ENCODE peak calls at places on chromosomes 13 and 19, in five cellular contexts. One of them, this sample, is unnamed.

GRCh38 chr19:50507376-50507775 is 3.6 kb downstream of the JOSD2 start:
- DNase-seq in Peyer's patch: no peak
- DNase-seq in astrocyte of the spinal cord: no peak
- DNase-seq in CD4-positive, alpha-beta T cell: no peak
- DNase-seq in epithelial cell of esophagus: no peak
- DNase-seq in this sample: no peak

GRCh38 chr19:31264379-31264778 is 84.9 kb downstream of the TSHZ3 start:
- DNase-seq in Peyer's patch: no peak
- DNase-seq in astrocyte of the spinal cord: no peak
- DNase-seq in CD4-positive, alpha-beta T cell: no peak
- DNase-seq in epithelial cell of esophagus: no peak
- DNase-seq in this sample: no peak

GRCh38 chr13:48132961-48133360 is 38.1 kb upstream of the MED4 start:
- DNase-seq in Peyer's patch: no peak
- DNase-seq in astrocyte of the spinal cord: no peak
- DNase-seq in CD4-positive, alpha-beta T cell: no peak
- DNase-seq in epithelial cell of esophagus: no peak
- DNase-seq in this sample: no peak

GRCh38 chr19:31347828-31348314 is 1.4 kb downstream of the TSHZ3 start:
- DNase-seq in Peyer's patch: peak
- DNase-seq in astrocyte of the spinal cord: peak
- DNase-seq in CD4-positive, alpha-beta T cell: no peak
- DNase-seq in epithelial cell of esophagus: no peak
- DNase-seq in this sample: no peak

GRCh38 chr13:74129500-74130144 is 4.6 kb downstream of the KLF12 start:
- DNase-seq in Peyer's patch: no peak
- DNase-seq in astrocyte of the spinal cord: peak
- DNase-seq in CD4-positive, alpha-beta T cell: peak
- DNase-seq in epithelial cell of esophagus: no peak
- DNase-seq in this sample: no peak

GRCh38 chr13:36006347-36006746 is 124.8 kb downstream of the DCLK1 start:
- DNase-seq in Peyer's patch: no peak
- DNase-seq in astrocyte of the spinal cord: no peak
- DNase-seq in CD4-positive, alpha-beta T cell: no peak
- DNase-seq in epithelial cell of esophagus: peak
- DNase-seq in this sample: no peak

GRCh38 chr19:294819-295686 is 3.9 kb upstream of the PLPP2 start:
- DNase-seq in Peyer's patch: peak
- DNase-seq in astrocyte of the spinal cord: no peak
- DNase-seq in CD4-positive, alpha-beta T cell: peak
- DNase-seq in epithelial cell of esophagus: peak
- DNase-seq in this sample: peak

GRCh38 chr13:50453238-50453637 is 390.3 kb downstream of the DLEU7 start:
- DNase-seq in Peyer's patch: no peak
- DNase-seq in astrocyte of the spinal cord: no peak
- DNase-seq in CD4-positive, alpha-beta T cell: no peak
- DNase-seq in epithelial cell of esophagus: peak
- DNase-seq in this sample: no peak

DNA sequence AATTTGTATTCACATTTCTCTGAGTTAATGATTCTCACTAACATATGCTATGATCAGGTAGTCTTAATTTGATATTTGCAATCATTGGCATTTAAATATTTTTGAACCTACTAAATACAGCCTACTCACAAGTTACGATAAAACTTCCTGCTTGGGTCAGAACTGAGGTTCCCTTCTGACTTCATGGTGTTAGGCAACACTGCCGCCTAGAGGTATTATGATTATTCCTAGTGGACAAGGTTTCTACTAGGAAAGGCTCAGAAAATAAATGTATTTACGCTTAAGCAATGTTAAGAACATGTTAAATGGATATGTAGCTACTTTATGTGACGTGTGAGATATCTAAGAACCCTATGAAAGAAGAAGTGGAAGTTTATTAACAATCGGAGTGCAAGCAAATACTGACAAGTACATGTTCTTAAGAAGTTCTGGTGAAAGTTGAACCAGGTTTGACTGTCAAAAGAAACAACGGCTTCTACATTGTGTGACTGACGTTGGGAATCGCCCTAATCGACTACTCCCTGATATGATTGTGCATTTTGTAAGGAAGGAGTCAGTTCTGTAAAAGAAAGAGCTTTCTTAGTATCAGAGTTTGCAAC is 1395.8 kb downstream of the SLITRK5 start:
- DNase-seq in Peyer's patch: no peak
- DNase-seq in astrocyte of the spinal cord: peak
- DNase-seq in CD4-positive, alpha-beta T cell: no peak
- DNase-seq in epithelial cell of esophagus: peak
- DNase-seq in this sample: peak
- TF ChIP-seq CTCF in Peyer's patch: peak
- TF ChIP-seq CTCF in astrocyte of the spinal cord: peak
- TF ChIP-seq CTCF in CD4-positive, alpha-beta T cell: peak
- TF ChIP-seq CTCF in epithelial cell of esophagus: peak
- TF ChIP-seq CTCF in this sample: peak

DNA sequence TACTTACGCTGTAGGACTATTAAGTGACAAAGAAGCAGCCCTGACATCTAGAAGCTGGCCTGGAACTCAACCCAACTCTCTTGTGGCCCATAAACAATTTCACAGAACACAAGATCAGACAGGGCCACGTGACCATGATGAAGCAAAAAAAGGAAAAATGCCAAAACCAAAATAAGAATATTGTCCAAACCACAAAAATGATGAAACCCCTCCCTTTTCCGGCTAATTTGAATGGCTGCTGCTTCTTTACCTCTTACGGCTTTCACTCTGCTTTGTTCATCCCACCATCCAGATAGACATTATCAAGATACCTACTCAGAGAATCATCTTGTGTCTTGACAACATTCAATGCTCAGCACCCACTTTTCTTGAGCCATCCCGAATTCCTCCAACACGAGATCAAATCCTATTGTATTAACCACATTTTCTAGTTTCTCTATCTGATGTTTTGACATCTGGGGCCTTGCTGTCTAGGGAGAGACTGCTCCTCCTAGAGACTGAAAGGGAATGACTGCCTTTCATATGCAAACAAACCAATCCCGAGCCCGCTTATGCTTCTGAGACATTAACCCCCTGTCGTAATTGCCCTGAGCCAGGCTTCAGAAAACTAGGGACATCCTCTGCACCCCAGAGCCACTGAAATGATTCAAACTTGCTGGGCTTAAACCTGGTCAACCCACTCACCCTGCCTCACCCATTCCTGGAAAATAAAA is 186.3 kb downstream of the TDRD3 start:
- DNase-seq in Peyer's patch: no peak
- DNase-seq in astrocyte of the spinal cord: peak
- DNase-seq in CD4-positive, alpha-beta T cell: no peak
- DNase-seq in epithelial cell of esophagus: no peak
- DNase-seq in this sample: no peak
- TF ChIP-seq CTCF in Peyer's patch: no peak
- TF ChIP-seq CTCF in astrocyte of the spinal cord: peak
- TF ChIP-seq CTCF in CD4-positive, alpha-beta T cell: no peak
- TF ChIP-seq CTCF in epithelial cell of esophagus: no peak
- TF ChIP-seq CTCF in this sample: no peak

DNA sequence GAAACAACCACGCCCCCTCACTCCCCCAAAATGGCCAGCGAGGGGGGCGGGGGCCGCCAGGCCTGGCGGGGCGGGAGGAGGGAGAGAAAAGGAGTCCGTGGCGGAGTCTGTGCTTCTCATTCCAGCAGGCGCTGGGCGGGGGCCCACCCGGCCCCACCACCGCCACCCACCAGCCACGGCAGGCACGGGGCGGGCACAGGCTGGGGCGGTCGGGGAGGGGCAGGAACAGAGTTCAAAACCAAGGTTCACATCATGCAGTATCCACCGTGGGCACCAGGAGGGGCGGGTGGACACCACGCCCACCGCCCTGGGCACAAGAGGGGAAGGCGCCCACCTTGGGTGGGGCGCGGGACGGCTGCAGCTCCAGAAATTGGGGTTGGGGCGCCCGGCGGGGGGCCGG is 12.8 kb downstream of the DPF1 start:
- DNase-seq in Peyer's patch: no peak
- DNase-seq in astrocyte of the spinal cord: no peak
- DNase-seq in CD4-positive, alpha-beta T cell: no peak
- DNase-seq in epithelial cell of esophagus: no peak
- DNase-seq in this sample: no peak
- TF ChIP-seq CTCF in Peyer's patch: no peak
- TF ChIP-seq CTCF in astrocyte of the spinal cord: peak
- TF ChIP-seq CTCF in CD4-positive, alpha-beta T cell: no peak
- TF ChIP-seq CTCF in epithelial cell of esophagus: no peak
- TF ChIP-seq CTCF in this sample: no peak

DNA sequence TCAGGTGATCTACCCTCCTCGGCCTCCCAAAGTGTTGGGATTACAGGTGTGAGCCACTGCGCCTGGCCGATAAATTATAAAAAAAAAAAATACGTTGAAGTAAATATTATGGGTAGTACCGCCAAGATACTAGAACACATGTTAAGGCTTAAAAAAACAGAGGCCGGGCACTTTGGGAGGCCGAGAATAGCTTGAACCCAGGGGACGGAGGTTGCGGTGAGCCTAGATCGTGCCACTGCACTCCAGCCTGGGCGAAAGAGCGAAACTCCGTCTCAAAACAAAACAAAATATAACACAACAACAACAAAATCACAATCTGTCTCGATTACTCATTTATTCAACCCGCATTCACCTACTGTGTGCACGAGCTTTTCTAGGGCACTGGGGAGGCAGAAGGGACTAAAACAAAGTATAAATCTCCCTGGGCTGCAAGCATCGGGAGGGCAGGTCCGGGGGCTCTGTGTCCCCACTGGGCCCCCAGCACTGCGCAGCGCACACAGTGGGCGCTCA is 1.3 kb upstream of the BICRA start:
- DNase-seq in Peyer's patch: no peak
- DNase-seq in astrocyte of the spinal cord: no peak
- DNase-seq in CD4-positive, alpha-beta T cell: no peak
- DNase-seq in epithelial cell of esophagus: no peak
- DNase-seq in this sample: no peak
- TF ChIP-seq CTCF in Peyer's patch: no peak
- TF ChIP-seq CTCF in astrocyte of the spinal cord: no peak
- TF ChIP-seq CTCF in CD4-positive, alpha-beta T cell: no peak
- TF ChIP-seq CTCF in epithelial cell of esophagus: no peak
- TF ChIP-seq CTCF in this sample: no peak

GRCh38 chr19:11659612-11660011 is 62.3 kb downstream of the ZNF627 start:
- DNase-seq in Peyer's patch: no peak
- DNase-seq in astrocyte of the spinal cord: peak
- DNase-seq in CD4-positive, alpha-beta T cell: no peak
- DNase-seq in epithelial cell of esophagus: peak
- DNase-seq in this sample: peak
- TF ChIP-seq CTCF in Peyer's patch: peak
- TF ChIP-seq CTCF in astrocyte of the spinal cord: no peak
- TF ChIP-seq CTCF in CD4-positive, alpha-beta T cell: no peak
- TF ChIP-seq CTCF in epithelial cell of esophagus: peak
- TF ChIP-seq CTCF in this sample: peak

GRCh38 chr19:35140898-35141626 is 2.0 kb upstream of the FXYD7 start:
- DNase-seq in Peyer's patch: peak
- DNase-seq in astrocyte of the spinal cord: peak
- DNase-seq in CD4-positive, alpha-beta T cell: peak
- DNase-seq in epithelial cell of esophagus: peak
- DNase-seq in this sample: peak
- TF ChIP-seq CTCF in Peyer's patch: peak
- TF ChIP-seq CTCF in astrocyte of the spinal cord: peak
- TF ChIP-seq CTCF in CD4-positive, alpha-beta T cell: no peak
- TF ChIP-seq CTCF in epithelial cell of esophagus: peak
- TF ChIP-seq CTCF in this sample: peak

GRCh38 chr19:56105090-56105701 is 15.9 kb downstream of the ZNF787 start:
- DNase-seq in Peyer's patch: peak
- DNase-seq in astrocyte of the spinal cord: peak
- DNase-seq in CD4-positive, alpha-beta T cell: peak
- DNase-seq in epithelial cell of esophagus: peak
- DNase-seq in this sample: peak
- TF ChIP-seq CTCF in Peyer's patch: peak
- TF ChIP-seq CTCF in astrocyte of the spinal cord: peak
- TF ChIP-seq CTCF in CD4-positive, alpha-beta T cell: peak
- TF ChIP-seq CTCF in epithelial cell of esophagus: peak
- TF ChIP-seq CTCF in this sample: peak

DNA sequence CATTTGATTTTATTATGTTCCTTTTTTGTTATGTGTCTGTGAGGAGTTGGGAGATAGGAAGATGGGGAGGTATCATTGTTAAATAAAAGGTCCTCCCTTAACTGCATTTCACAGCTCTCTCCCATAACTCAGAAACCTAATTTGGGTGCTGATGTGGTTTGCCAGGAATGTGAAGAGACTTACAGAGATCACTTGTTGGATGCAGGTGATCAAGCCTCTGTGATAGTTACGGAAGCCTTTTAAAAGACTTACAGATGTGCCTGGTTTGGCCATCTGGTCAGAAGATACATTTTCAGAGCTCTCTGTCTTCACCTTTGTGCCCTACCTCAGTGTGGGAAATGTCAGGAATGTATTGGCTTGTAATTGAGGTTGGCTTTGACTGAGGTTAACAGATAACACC is 146.1 kb downstream of the STOML3 start:
- DNase-seq in Peyer's patch: no peak
- DNase-seq in astrocyte of the spinal cord: no peak
- DNase-seq in CD4-positive, alpha-beta T cell: no peak
- DNase-seq in epithelial cell of esophagus: no peak
- DNase-seq in this sample: no peak
- TF ChIP-seq CTCF in Peyer's patch: no peak
- TF ChIP-seq CTCF in astrocyte of the spinal cord: no peak
- TF ChIP-seq CTCF in CD4-positive, alpha-beta T cell: no peak
- TF ChIP-seq CTCF in epithelial cell of esophagus: no peak
- TF ChIP-seq CTCF in this sample: no peak

This sample was measured in GM10248.